ENCODE peak calls at places on chromosomes 5 and 9, in four cellular contexts. T, R, X and B are unnamed samples.

GRCh38 chr9:27485158-27485557 is 38.9 kb upstream of the IFNK start:
- DNase-seq in T (no peak), R (no peak), X (no peak), B (no peak)

GRCh38 chr5:71482132-71482531 is 26.7 kb downstream of the BDP1 start:
- DNase-seq in T (peak; percentile 4), R (no peak), X (peak; percentile 55), B (peak; percentile 47)

GRCh38 chr5:171409164-171410136 is 10.0 kb upstream of the FGF18 start:
- DNase-seq in T (no peak), R (no peak), X (no peak), B (no peak)

GRCh38 chr5:30380228-30380627 is 813.3 kb upstream of the CDH6 start:
- DNase-seq in T (no peak), R (no peak), X (no peak), B (no peak)

GRCh38 chr5:127061956-127062355 is 11.3 kb downstream of the C5orf63 start:
- DNase-seq in T (no peak), R (no peak), X (no peak), B (peak; percentile 46)

GRCh38 chr5:96836817-96837216 is 29.1 kb upstream of the ERAP1 start:
- DNase-seq in T (no peak), R (no peak), X (no peak), B (no peak)

GRCh38 chr9:86732514-86732913 is 214.8 kb downstream of the GAS1 start:
- DNase-seq in T (no peak), R (peak; percentile 87), X (no peak), B (peak; percentile 83)

GRCh38 chr5:61280205-61280604 is 51.9 kb upstream of the ZSWIM6 start:
- DNase-seq in T (peak; percentile 70), R (peak; percentile 48), X (peak; percentile 91), B (peak; percentile 86)

GRCh38 chr9:114392749-114393112 is 4.9 kb upstream of the AKNA start:
- DNase-seq in T (no peak), R (no peak), X (no peak), B (no peak)

GRCh38 chr9:124343533-124344290 is 71.5 kb downstream of the PSMB7 start:
- DNase-seq in T (no peak), R (no peak), X (no peak), B (no peak)

GRCh38 chr5:132299901-132300300 is 5.7 kb downstream of the SLC22A4 start:
- DNase-seq in T (no peak), R (no peak), X (no peak), B (no peak)

GRCh38 chr9:19992556-19992955 is 203.7 kb upstream of the SLC24A2 start:
- DNase-seq in T (no peak), R (peak; percentile 12), X (no peak), B (peak; percentile 43)

GRCh38 chr5:61805101-61805500 is 473.0 kb downstream of the ZSWIM6 start:
- DNase-seq in T (no peak), R (peak; percentile 40), X (no peak), B (peak; percentile 89)

GRCh38 chr5:11785771-11786342 is 118.4 kb downstream of the CTNND2 start:
- DNase-seq in T (no peak), R (no peak), X (no peak), B (peak; percentile 26)

GRCh38 chr5:175707751-175708375 is 50.0 kb downstream of the HRH2 start:
- DNase-seq in T (no peak), R (no peak), X (no peak), B (no peak)

GRCh38 chr5:176446884-176447537 is 1.2 kb upstream of the FAF2 start:
- DNase-seq in T (peak; percentile 48), R (no peak), X (no peak), B (peak; percentile 32)

GRCh38 chr9:14296462-14296861 is 17.5 kb downstream of the NFIB start:
- DNase-seq in T (no peak), R (no peak), X (no peak), B (peak; percentile 28)

GRCh38 chr5:135308752-135309151 is 90.3 kb downstream of the MACROH2A1 start:
- DNase-seq in T (peak; percentile 72), R (peak; percentile 50), X (no peak), B (no peak)

GRCh38 chr5:34598177-34598794 is 57.8 kb upstream of the RAI14 start:
- DNase-seq in T (peak; percentile 53), R (peak; percentile 89), X (peak; percentile 66), B (peak; percentile 92)

GRCh38 chr9:132411091-132411508 is 1.1 kb downstream of the CFAP77 start:
- DNase-seq in T (peak; percentile 88), R (peak; percentile 30), X (peak; percentile 68), B (peak; percentile 62)

GRCh38 chr5:82673460-82673859 is 395.3 kb upstream of the RPS23 start:
- DNase-seq in T (peak; percentile 39), R (no peak), X (no peak), B (no peak)

GRCh38 chr5:14664270-14665109 is at the start of gene OTULIN:
- DNase-seq in T (peak; percentile 97), R (peak; percentile 99), X (peak; percentile 95), B (peak; percentile 96)

GRCh38 chr5:65801332-65801731 is 79.3 kb downstream of the NLN start:
- DNase-seq in T (no peak), R (peak; percentile 70), X (no peak), B (peak; percentile 88)

GRCh38 chr9:38700695-38701094 is 19.2 kb downstream of the FAM240B start:
- DNase-seq in T (no peak), R (no peak), X (no peak), B (peak; percentile 77)

GRCh38 chr5:6505415-6505763 is 56.7 kb downstream of the UBE2QL1 start:
- DNase-seq in T (no peak), R (no peak), X (no peak), B (no peak)

GRCh38 chr5:175658299-175659145 is 651 bp downstream of the HRH2 start:
- DNase-seq in T (peak; percentile 57), R (no peak), X (no peak), B (peak; percentile 26)

GRCh38 chr9:5621327-5621726 is 7.6 kb upstream of the RIC1 start:
- DNase-seq in T (no peak), R (no peak), X (no peak), B (peak; percentile 67)

GRCh38 chr9:69157751-69158466 is 16.2 kb upstream of the TJP2 start:
- DNase-seq in T (no peak), R (peak; percentile 71), X (no peak), B (peak; percentile 56)

GRCh38 chr5:149254506-149254905 is 17.2 kb upstream of the AFAP1L1 start:
- DNase-seq in T (peak; percentile 91), R (peak; percentile 70), X (no peak), B (peak; percentile 64)

GRCh38 chr5:68277427-68277826 is 61.9 kb downstream of the PIK3R1 start:
- DNase-seq in T (no peak), R (no peak), X (no peak), B (peak; percentile 61)

GRCh38 chr9:96620832-96621269 is 1.2 kb upstream of the CDC14B start:
- DNase-seq in T (peak; percentile 50), R (no peak), X (no peak), B (no peak)

GRCh38 chr5:176779537-176779936 is 30.8 kb upstream of the UNC5A start:
- DNase-seq in T (no peak), R (no peak), X (no peak), B (no peak)

GRCh38 chr5:16140417-16140816 is 39.2 kb downstream of the MARCHF11 start:
- DNase-seq in T (no peak), R (no peak), X (no peak), B (no peak)

GRCh38 chr9:113657765-113658564 is 194.4 kb downstream of the RGS3 start:
- DNase-seq in T (peak; percentile 90), R (peak; percentile 92), X (peak; percentile 65), B (peak; percentile 92)

GRCh38 chr5:33662721-33663435 is 222.1 kb downstream of the TARS1 start:
- DNase-seq in T (no peak), R (peak; percentile 62), X (no peak), B (peak; percentile 35)

GRCh38 chr9:71472400-71472799 is 295.9 kb downstream of the CEMIP2 start:
- DNase-seq in T (no peak), R (no peak), X (no peak), B (no peak)

GRCh38 chr9:137381501-137382443 is 41.2 kb downstream of the EXD3 start:
- DNase-seq in T (no peak), R (no peak), X (no peak), B (no peak)

GRCh38 chr5:75052461-75053285 is at the start of gene GCNT4:
- DNase-seq in T (peak; percentile 72), R (peak; percentile 50), X (no peak), B (peak; percentile 71)